ENCODE peak calls at places on chromosomes 5 and 9, in nine cellular contexts. I is HCT116, W is endothelial cell of umbilical vein, F is H1, C is SK-N-SH, K is A549, Z is K562, M is HepG2, H is GM12878. A is an unnamed sample.

GRCh38 chr5:82422751-82423181 is 144.6 kb upstream of the RPS23 start:
- DNase-seq in H (no peak), F (no peak), K (no peak), W (peak), Z (peak), I (no peak), M (no peak), C (no peak), A (no peak)

GRCh38 chr5:125815-126214 is 33.8 kb downstream of the PLEKHG4B start:
- DNase-seq in C (no peak), F (no peak), I (no peak), W (no peak), H (no peak), M (no peak), K (no peak), Z (no peak), A (no peak)

GRCh38 chr5:83595217-83595616 is 123.7 kb downstream of the VCAN start:
- DNase-seq in C (no peak), K (no peak), H (no peak), M (no peak), I (no peak), W (no peak), F (no peak), Z (no peak), A (no peak)

GRCh38 chr5:165139730-165140129 is 1634.3 kb downstream of the MAT2B start:
- DNase-seq in C (no peak), I (no peak), H (no peak), W (no peak), F (no peak), Z (no peak), M (no peak), K (no peak), A (peak)

GRCh38 chr9:37466037-37466709 is 923 bp upstream of the ZBTB5 start:
- DNase-seq in H (no peak), C (peak), K (peak), F (peak), Z (peak), W (peak), I (peak), M (peak), A (no peak)

GRCh38 chr9:35515766-35516165 is 25.9 kb downstream of the RUSC2 start:
- DNase-seq in I (no peak), H (no peak), M (no peak), Z (no peak), F (no peak), K (no peak), C (no peak), W (no peak), A (no peak)

GRCh38 chr5:111820072-111820471 is 63.1 kb upstream of the NREP start:
- DNase-seq in H (no peak), F (no peak), M (peak), Z (no peak), W (no peak), C (no peak), I (no peak), K (no peak), A (peak)

GRCh38 chr9:105052346-105052745 is 124.4 kb upstream of the ABCA1 start:
- DNase-seq in M (no peak), C (no peak), Z (no peak), W (no peak), K (no peak), F (no peak), I (no peak), H (no peak), A (no peak)

GRCh38 chr9:14992025-14992424 is 81.8 kb upstream of the FREM1 start:
- DNase-seq in C (no peak), K (no peak), I (no peak), F (no peak), M (no peak), Z (peak), H (no peak), W (no peak), A (peak)

GRCh38 chr9:4137755-4138154 is 162.1 kb downstream of the GLIS3 start:
- DNase-seq in H (no peak), C (no peak), I (no peak), K (peak), M (no peak), Z (no peak), F (no peak), W (peak), A (peak)

GRCh38 chr5:164303646-164304225 is 798.3 kb downstream of the MAT2B start:
- DNase-seq in K (no peak), C (no peak), H (no peak), I (no peak), Z (no peak), W (no peak), M (no peak), F (no peak), A (no peak)

GRCh38 chr5:9924614-9925013 is 294.5 kb upstream of the TAS2R1 start:
- DNase-seq in W (no peak), K (peak), F (no peak), Z (no peak), H (peak), I (peak), M (no peak), C (no peak), A (peak)

GRCh38 chr5:9365501-9365900 is 180.4 kb downstream of the SEMA5A start:
- DNase-seq in K (no peak), F (no peak), C (peak), M (no peak), W (no peak), I (no peak), Z (no peak), H (no peak), A (no peak)

GRCh38 chr5:142290574-142291299 is 34.1 kb downstream of the SPRY4 start:
- DNase-seq in I (no peak), Z (peak), W (peak), C (peak), K (no peak), H (no peak), M (no peak), F (no peak), A (no peak)

GRCh38 chr9:110623462-110624025 is 44.0 kb upstream of the SVEP1 start:
- DNase-seq in M (peak), K (peak), I (peak), Z (peak), W (peak), C (peak), H (peak), F (no peak), A (peak)

GRCh38 chr5:1384521-1384920 is 39.6 kb upstream of the CLPTM1L start:
- DNase-seq in C (no peak), W (no peak), M (no peak), H (no peak), I (no peak), F (no peak), K (no peak), Z (no peak), A (no peak)

GRCh38 chr5:125220284-125220683 is 473.8 kb upstream of the ZNF608 start:
- DNase-seq in F (no peak), W (no peak), C (no peak), H (no peak), M (no peak), I (no peak), Z (no peak), K (no peak), A (no peak)

GRCh38 chr5:83441752-83442151 is 29.8 kb upstream of the VCAN start:
- DNase-seq in Z (peak), F (no peak), K (no peak), W (no peak), M (no peak), C (no peak), I (no peak), H (peak), A (peak)

GRCh38 chr5:38455797-38456330 is 100.6 kb downstream of the LIFR start:
- DNase-seq in F (no peak), C (no peak), Z (no peak), H (no peak), K (no peak), W (no peak), M (no peak), I (no peak), A (no peak)
- TF ChIP-seq CTCF in F (no peak), C (no peak), Z (no peak), H (no peak), K (no peak), W (no peak), M (no peak), I (no peak), A (no peak)

GRCh38 chr5:115542076-115542475 is 2.5 kb downstream of the FEM1C start:
- DNase-seq in C (no peak), K (no peak), I (no peak), H (no peak), W (peak), F (no peak), Z (no peak), M (peak), A (no peak)
- TF ChIP-seq MAX in C (no peak), K (no peak), I (no peak), H (no peak), W (no peak), F (no peak), Z (no peak), M (no peak), A (no peak)

GRCh38 chr9:3047912-3048311 is 204.0 kb upstream of the PUM3 start:
- DNase-seq in H (no peak), F (no peak), K (no peak), C (no peak), Z (no peak), W (no peak), I (no peak), M (no peak), A (no peak)
- H3K4me3 ChIP-seq in H (no peak), F (no peak), K (no peak), C (no peak), Z (no peak), W (no peak), I (no peak), M (no peak), A (no peak)

DNA sequence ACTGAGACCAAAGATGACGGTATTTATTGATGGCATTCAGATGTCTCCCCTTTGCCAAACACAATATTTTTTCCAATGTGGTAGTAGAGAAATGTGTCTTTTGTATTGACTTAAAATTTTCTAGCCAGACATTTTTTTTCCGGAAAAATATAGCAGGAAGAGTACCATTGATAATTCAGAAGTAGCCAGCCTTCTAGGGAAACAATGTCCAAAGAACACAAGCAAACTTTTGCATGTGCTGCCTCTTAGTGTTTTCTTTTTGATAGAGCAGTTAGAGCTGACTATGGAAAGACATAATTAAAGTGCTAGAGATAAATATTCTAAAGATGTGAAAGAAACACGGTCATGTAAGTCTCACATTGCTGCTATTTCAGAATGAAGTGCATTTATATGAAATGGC is 231.4 kb downstream of the MARCHF11 start:
- DNase-seq in I (no peak), H (no peak), W (peak), Z (no peak), K (no peak), C (no peak), M (no peak), F (no peak), A (no peak)
- TF ChIP-seq CTCF in I (no peak), H (no peak), W (no peak), Z (no peak), K (no peak), C (peak), M (no peak), F (no peak), A (no peak)

GRCh38 chr5:178786859-178787499 is 56.5 kb upstream of the ZNF354A start:
- DNase-seq in W (no peak), K (peak), H (no peak), M (peak), F (no peak), C (no peak), Z (peak), I (no peak), A (peak)
- TF ChIP-seq MAX in W (no peak), K (peak), H (no peak), M (no peak), F (no peak), C (no peak), Z (no peak), I (no peak), A (no peak)

DNA sequence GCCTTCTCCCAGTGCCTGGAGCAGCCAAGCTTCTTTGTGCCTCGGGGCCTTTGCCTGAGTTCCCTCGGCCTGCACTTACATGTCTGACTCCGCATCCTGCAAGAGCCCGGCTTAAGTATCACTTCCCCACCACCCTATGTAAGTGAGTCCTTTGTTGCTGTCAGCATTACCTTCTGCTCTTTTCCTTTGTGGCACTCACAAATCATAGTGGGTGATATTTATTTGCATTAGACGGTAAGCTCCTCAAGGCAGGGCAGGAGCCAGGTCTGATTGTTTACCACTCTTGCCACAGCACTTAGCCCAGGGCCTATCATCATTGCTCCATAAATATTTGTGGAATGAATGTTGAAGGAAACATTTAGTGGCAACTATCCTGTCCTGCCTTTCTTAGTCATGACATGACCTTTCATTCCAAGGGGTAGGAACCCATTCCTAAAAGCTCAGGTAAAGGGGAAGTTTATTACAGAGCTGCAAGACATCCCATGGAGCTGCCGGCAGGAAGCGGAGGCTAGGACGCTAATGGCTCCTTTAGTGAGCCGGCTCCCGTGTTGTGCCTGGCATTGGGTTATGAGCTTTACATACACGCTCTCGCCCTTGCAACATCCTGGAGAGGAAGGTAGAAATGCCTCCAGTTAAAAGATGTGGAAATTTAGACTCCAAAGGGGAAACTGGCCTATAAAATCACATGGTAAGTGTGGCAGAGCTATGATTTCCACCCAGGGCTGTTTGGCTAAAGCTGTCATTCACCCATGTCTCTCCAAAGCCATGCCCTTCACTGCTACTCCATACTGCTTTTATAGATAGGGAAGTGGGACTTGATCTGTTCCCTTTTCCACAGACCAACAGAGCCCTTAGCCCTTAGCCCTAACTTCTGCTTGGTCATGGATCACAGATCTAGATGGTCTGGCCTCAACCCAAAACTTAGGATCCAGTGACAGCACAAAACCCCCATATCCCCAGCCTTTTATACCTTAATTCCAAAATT is 5.0 kb downstream of the GM2A start:
- DNase-seq in Z (no peak), W (no peak), K (no peak), M (no peak), C (no peak), H (peak), F (no peak), I (no peak), A (no peak)
- H3K4me3 ChIP-seq in Z (no peak), W (no peak), K (no peak), M (no peak), C (no peak), H (peak), F (no peak), I (no peak), A (no peak)

GRCh38 chr9:132216861-132217655 is 55.2 kb downstream of the NTNG2 start:
- DNase-seq in C (no peak), M (no peak), W (no peak), H (no peak), Z (no peak), K (no peak), I (no peak), F (no peak), A (peak)

GRCh38 chr9:132210472-132211145 is 48.8 kb downstream of the NTNG2 start:
- DNase-seq in F (no peak), W (no peak), C (no peak), Z (no peak), M (no peak), K (no peak), H (no peak), I (no peak), A (peak)

GRCh38 chr9:132211570-132211969 is 49.7 kb downstream of the NTNG2 start:
- DNase-seq in H (no peak), C (no peak), I (no peak), F (no peak), W (no peak), M (no peak), K (no peak), Z (no peak), A (no peak)

GRCh38 chr9:132209263-132209662 is 47.4 kb downstream of the NTNG2 start:
- DNase-seq in C (no peak), Z (no peak), K (no peak), M (no peak), I (no peak), W (no peak), H (no peak), F (no peak), A (no peak)

DNA sequence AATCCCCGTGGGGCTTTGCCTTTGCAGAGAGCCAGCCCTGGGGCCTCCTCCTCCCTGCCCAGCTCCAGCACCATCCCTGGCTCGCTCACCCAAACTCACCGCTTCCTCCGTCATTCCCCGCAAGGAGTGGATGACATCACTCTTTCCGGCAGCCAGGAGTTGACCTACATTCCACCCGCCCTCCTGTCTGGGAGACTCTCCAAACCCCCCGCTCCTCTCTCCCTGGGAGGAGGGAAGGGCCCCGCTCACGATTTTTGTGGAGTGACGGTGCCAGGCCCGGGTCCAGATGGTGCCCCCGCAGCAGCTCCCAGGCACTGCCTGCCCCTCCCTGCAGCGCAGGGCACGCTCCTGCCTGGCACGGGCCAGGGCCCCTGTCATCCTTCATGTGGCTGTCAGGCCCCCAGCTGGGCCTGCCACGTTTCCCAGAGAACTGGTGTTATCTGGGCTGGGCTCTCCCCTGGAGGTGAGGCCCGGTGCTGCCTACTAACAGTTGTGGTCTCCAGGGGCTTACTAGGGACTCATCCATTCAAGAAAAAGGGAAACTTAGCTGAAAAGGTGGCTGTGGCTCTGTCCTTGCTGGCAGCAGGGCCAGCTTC is 52.3 kb downstream of the NTNG2 start:
- DNase-seq in H (no peak), I (peak), F (no peak), C (peak), Z (no peak), W (peak), K (peak), M (no peak), A (peak)
- TF ChIP-seq CTCF in H (no peak), I (no peak), F (no peak), C (no peak), Z (no peak), W (no peak), K (no peak), M (no peak), A (no peak)

GRCh38 chr9:113886003-113886324 is 9.9 kb downstream of the ZNF618 start:
- DNase-seq in M (no peak), F (no peak), Z (no peak), C (no peak), W (no peak), K (no peak), H (no peak), I (no peak), A (no peak)

GRCh38 chr9:113886933-113887332 is 10.8 kb downstream of the ZNF618 start:
- DNase-seq in C (no peak), Z (no peak), F (no peak), W (peak), M (no peak), K (no peak), I (no peak), H (no peak), A (no peak)

GRCh38 chr9:113888361-113888760 is 12.3 kb downstream of the ZNF618 start:
- DNase-seq in K (no peak), M (no peak), H (no peak), F (no peak), C (no peak), Z (no peak), W (no peak), I (no peak), A (no peak)

GRCh38 chr9:113886471-113886870 is 10.4 kb downstream of the ZNF618 start:
- DNase-seq in W (peak), F (no peak), K (no peak), C (no peak), Z (no peak), I (no peak), M (no peak), H (no peak), A (peak)

DNA sequence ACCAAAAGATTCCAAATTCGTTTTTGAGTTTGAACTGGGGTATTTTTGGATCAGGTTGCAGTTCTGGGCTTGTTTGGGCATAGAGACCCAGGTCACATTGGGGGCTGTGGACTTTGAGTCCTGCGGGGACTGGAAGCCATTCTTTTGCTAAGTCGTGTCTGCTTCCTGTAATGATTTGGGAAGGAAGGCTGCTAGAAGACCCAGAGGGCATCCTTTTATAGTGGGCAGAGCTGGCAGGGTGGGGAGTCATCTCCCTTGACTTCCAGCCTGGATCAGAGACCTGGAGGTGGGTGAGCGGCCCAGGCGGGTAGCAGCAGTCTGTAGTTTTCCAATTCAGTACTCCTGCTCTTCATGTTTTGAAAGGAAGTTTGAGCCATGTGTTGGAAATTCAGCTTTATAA is 11.3 kb downstream of the ZNF618 start:
- DNase-seq in I (no peak), K (no peak), W (peak), C (no peak), H (no peak), F (no peak), Z (no peak), M (no peak), A (no peak)
- TF ChIP-seq MAX in I (no peak), K (no peak), W (no peak), C (no peak), H (no peak), F (no peak), Z (no peak), M (no peak), A (no peak)